ENCODE peak calls at places on chromosomes 16 and 17, in five cellular contexts. One of them, this sample, is unnamed.

GRCh38 chr17:17141279-17141678 is 64.9 kb downstream of the PLD6 start:
- DNase-seq in omental fat pad: no peak
- DNase-seq in esophagus squamous epithelium: no peak
- DNase-seq in AG08396: no peak
- DNase-seq in sciatic nerve: no peak
- DNase-seq in this sample: no peak

GRCh38 chr17:45846646-45847045 is 2.0 kb downstream of the SPPL2C start:
- DNase-seq in omental fat pad: no peak
- DNase-seq in esophagus squamous epithelium: no peak
- DNase-seq in AG08396: no peak
- DNase-seq in sciatic nerve: no peak
- DNase-seq in this sample: no peak

GRCh38 chr16:87733190-87733589 is 32.6 kb downstream of the KLHDC4 start:
- DNase-seq in omental fat pad: no peak
- DNase-seq in esophagus squamous epithelium: no peak
- DNase-seq in AG08396: no peak
- DNase-seq in sciatic nerve: no peak
- DNase-seq in this sample: no peak

GRCh38 chr17:79874329-79874981 is 35.2 kb upstream of the CBX4 start:
- DNase-seq in omental fat pad: no peak
- DNase-seq in esophagus squamous epithelium: no peak
- DNase-seq in AG08396: peak; percentile 56
- DNase-seq in sciatic nerve: no peak
- DNase-seq in this sample: no peak

GRCh38 chr16:55703003-55704001 is 47.5 kb downstream of the SLC6A2 start:
- DNase-seq in omental fat pad: no peak
- DNase-seq in esophagus squamous epithelium: no peak
- DNase-seq in AG08396: peak; percentile 31
- DNase-seq in sciatic nerve: no peak
- DNase-seq in this sample: no peak

GRCh38 chr17:62847426-62847825 is 39.3 kb upstream of the MARCHF10 start:
- DNase-seq in omental fat pad: no peak
- DNase-seq in esophagus squamous epithelium: no peak
- DNase-seq in AG08396: no peak
- DNase-seq in sciatic nerve: no peak
- DNase-seq in this sample: no peak

GRCh38 chr17:80982426-80982974 is 9.1 kb upstream of the CHMP6 start:
- DNase-seq in omental fat pad: no peak
- DNase-seq in esophagus squamous epithelium: no peak
- DNase-seq in AG08396: no peak
- DNase-seq in sciatic nerve: no peak
- DNase-seq in this sample: no peak

GRCh38 chr17:45985447-45985846 is 13.6 kb upstream of the STH start:
- DNase-seq in omental fat pad: no peak
- DNase-seq in esophagus squamous epithelium: no peak
- DNase-seq in AG08396: no peak
- DNase-seq in sciatic nerve: no peak
- DNase-seq in this sample: no peak

GRCh38 chr17:51461578-51462004 is 201.2 kb downstream of the UTP18 start:
- DNase-seq in omental fat pad: peak; percentile 23
- DNase-seq in esophagus squamous epithelium: no peak
- DNase-seq in AG08396: peak; percentile 35
- DNase-seq in sciatic nerve: peak; percentile 67
- DNase-seq in this sample: peak; percentile 94

GRCh38 chr17:35614835-35615234 is 27.7 kb downstream of the AP2B1 start:
- DNase-seq in omental fat pad: no peak
- DNase-seq in esophagus squamous epithelium: no peak
- DNase-seq in AG08396: no peak
- DNase-seq in sciatic nerve: no peak
- DNase-seq in this sample: no peak

GRCh38 chr17:15649861-15650391 is 30.4 kb upstream of the FBXW10B start:
- DNase-seq in omental fat pad: no peak
- DNase-seq in esophagus squamous epithelium: no peak
- DNase-seq in AG08396: peak; percentile 20
- DNase-seq in sciatic nerve: no peak
- DNase-seq in this sample: peak; percentile 77

GRCh38 chr17:7018331-7018964 is 4.4 kb upstream of the BCL6B start:
- DNase-seq in omental fat pad: no peak
- DNase-seq in esophagus squamous epithelium: no peak
- DNase-seq in AG08396: no peak
- DNase-seq in sciatic nerve: no peak
- DNase-seq in this sample: no peak

GRCh38 chr16:70158261-70158939 is 15.2 kb upstream of the CLEC18C start:
- DNase-seq in omental fat pad: no peak
- DNase-seq in esophagus squamous epithelium: no peak
- DNase-seq in AG08396: peak; percentile 6
- DNase-seq in sciatic nerve: peak; percentile 42
- DNase-seq in this sample: peak; percentile 74

GRCh38 chr17:16976686-16977550 is 5.0 kb upstream of the TNFRSF13B start:
- DNase-seq in omental fat pad: no peak
- DNase-seq in esophagus squamous epithelium: no peak
- DNase-seq in AG08396: no peak
- DNase-seq in sciatic nerve: no peak
- DNase-seq in this sample: no peak

GRCh38 chr17:1787301-1787902 is 25.5 kb downstream of the SERPINF1 start:
- DNase-seq in omental fat pad: no peak
- DNase-seq in esophagus squamous epithelium: no peak
- DNase-seq in AG08396: peak; percentile 93
- DNase-seq in sciatic nerve: no peak
- DNase-seq in this sample: peak; percentile 98

GRCh38 chr17:79371984-79372383 is 238.9 kb downstream of the RBFOX3 start:
- DNase-seq in omental fat pad: no peak
- DNase-seq in esophagus squamous epithelium: no peak
- DNase-seq in AG08396: no peak
- DNase-seq in sciatic nerve: no peak
- DNase-seq in this sample: no peak

GRCh38 chr16:10896723-10897122 is 19.7 kb downstream of the CIITA start:
- DNase-seq in omental fat pad: no peak
- DNase-seq in esophagus squamous epithelium: no peak
- DNase-seq in AG08396: no peak
- DNase-seq in sciatic nerve: no peak
- DNase-seq in this sample: no peak

GRCh38 chr16:28494141-28494851 is at the start of gene APOBR:
- DNase-seq in omental fat pad: no peak
- DNase-seq in esophagus squamous epithelium: peak; percentile 52
- DNase-seq in AG08396: no peak
- DNase-seq in sciatic nerve: no peak
- DNase-seq in this sample: no peak

GRCh38 chr17:37019117-37019744 is 70.5 kb downstream of the AATF start:
- DNase-seq in omental fat pad: no peak
- DNase-seq in esophagus squamous epithelium: no peak
- DNase-seq in AG08396: no peak
- DNase-seq in sciatic nerve: no peak
- DNase-seq in this sample: no peak

GRCh38 chr17:41060052-41060604 is at the start of gene KRTAP2-3:
- DNase-seq in omental fat pad: no peak
- DNase-seq in esophagus squamous epithelium: no peak
- DNase-seq in AG08396: peak; percentile 85
- DNase-seq in sciatic nerve: no peak
- DNase-seq in this sample: peak; percentile 93

GRCh38 chr16:11168386-11169065 is 87.5 kb downstream of the SOCS1 start:
- DNase-seq in omental fat pad: no peak
- DNase-seq in esophagus squamous epithelium: no peak
- DNase-seq in AG08396: no peak
- DNase-seq in sciatic nerve: no peak
- DNase-seq in this sample: no peak

GRCh38 chr17:42200702-42201101 is 6.4 kb upstream of the GHDC start:
- DNase-seq in omental fat pad: no peak
- DNase-seq in esophagus squamous epithelium: no peak
- DNase-seq in AG08396: peak; percentile 46
- DNase-seq in sciatic nerve: no peak
- DNase-seq in this sample: no peak

GRCh38 chr17:60747069-60747808 is 69.6 kb downstream of the BCAS3 start:
- DNase-seq in omental fat pad: no peak
- DNase-seq in esophagus squamous epithelium: no peak
- DNase-seq in AG08396: no peak
- DNase-seq in sciatic nerve: no peak
- DNase-seq in this sample: no peak

GRCh38 chr16:29662729-29663019 is 373 bp upstream of the SPN start:
- DNase-seq in omental fat pad: no peak
- DNase-seq in esophagus squamous epithelium: no peak
- DNase-seq in AG08396: no peak
- DNase-seq in sciatic nerve: no peak
- DNase-seq in this sample: no peak

GRCh38 chr16:49716268-49716667 is 139.6 kb downstream of the ZNF423 start:
- DNase-seq in omental fat pad: no peak
- DNase-seq in esophagus squamous epithelium: no peak
- DNase-seq in AG08396: no peak
- DNase-seq in sciatic nerve: no peak
- DNase-seq in this sample: no peak

GRCh38 chr16:88014201-88014781 is 63.1 kb downstream of the BANP start:
- DNase-seq in omental fat pad: no peak
- DNase-seq in esophagus squamous epithelium: no peak
- DNase-seq in AG08396: peak; percentile 49
- DNase-seq in sciatic nerve: peak; percentile 46
- DNase-seq in this sample: peak; percentile 43

GRCh38 chr17:50049636-50050035 is 6.3 kb upstream of the ITGA3 start:
- DNase-seq in omental fat pad: no peak
- DNase-seq in esophagus squamous epithelium: no peak
- DNase-seq in AG08396: no peak
- DNase-seq in sciatic nerve: no peak
- DNase-seq in this sample: no peak

GRCh38 chr17:68344701-68345136 is 53.4 kb downstream of the ARSG start:
- DNase-seq in omental fat pad: no peak
- DNase-seq in esophagus squamous epithelium: no peak
- DNase-seq in AG08396: no peak
- DNase-seq in sciatic nerve: no peak
- DNase-seq in this sample: peak; percentile 76

GRCh38 chr17:43852571-43852970 is 5.6 kb downstream of the CD300LG start:
- DNase-seq in omental fat pad: no peak
- DNase-seq in esophagus squamous epithelium: no peak
- DNase-seq in AG08396: no peak
- DNase-seq in sciatic nerve: no peak
- DNase-seq in this sample: no peak

GRCh38 chr17:30379303-30380105 is 777 bp downstream of the CPD start:
- DNase-seq in omental fat pad: no peak
- DNase-seq in esophagus squamous epithelium: no peak
- DNase-seq in AG08396: peak; percentile 25
- DNase-seq in sciatic nerve: peak; percentile 63
- DNase-seq in this sample: peak; percentile 74

GRCh38 chr17:32520737-32521399 is 34.1 kb downstream of the CDK5R1 start:
- DNase-seq in omental fat pad: no peak
- DNase-seq in esophagus squamous epithelium: no peak
- DNase-seq in AG08396: no peak
- DNase-seq in sciatic nerve: no peak
- DNase-seq in this sample: no peak

GRCh38 chr17:58492238-58493121 is 4.3 kb upstream of the HSF5 start:
- DNase-seq in omental fat pad: no peak
- DNase-seq in esophagus squamous epithelium: no peak
- DNase-seq in AG08396: no peak
- DNase-seq in sciatic nerve: no peak
- DNase-seq in this sample: peak; percentile 77

GRCh38 chr16:65061263-65061662 is 60.6 kb downstream of the CDH11 start:
- DNase-seq in omental fat pad: no peak
- DNase-seq in esophagus squamous epithelium: no peak
- DNase-seq in AG08396: no peak
- DNase-seq in sciatic nerve: no peak
- DNase-seq in this sample: no peak

GRCh38 chr17:62781356-62781755 is 26.8 kb downstream of the MARCHF10 start:
- DNase-seq in omental fat pad: no peak
- DNase-seq in esophagus squamous epithelium: no peak
- DNase-seq in AG08396: no peak
- DNase-seq in sciatic nerve: no peak
- DNase-seq in this sample: peak; percentile 15

This sample was measured in islet precursor cell.